ENCODE peak calls at places on chromosomes 16 and 17, in nine cellular contexts. U, Z, I, F, Y, N, J, B and S are unnamed samples.

GRCh38 chr17:55163408-55163807 is 101.4 kb upstream of the HLF start:
- DNase-seq in J (no peak), I (no peak), Z (no peak), N (no peak), Y (no peak), B (no peak), U (no peak), F (no peak), S (no peak)

GRCh38 chr16:3907586-3907985 is 27.1 kb upstream of the CREBBP start:
- DNase-seq in J (no peak), Z (no peak), N (no peak), F (no peak), Y (no peak), U (no peak), B (no peak), I (no peak), S (no peak)

GRCh38 chr17:80981062-80981902 is 10.4 kb upstream of the CHMP6 start:
- DNase-seq in B (peak; percentile 83), F (no peak), J (no peak), Y (no peak), N (peak; percentile 86), Z (no peak), U (peak; percentile 71), I (peak; percentile 63), S (peak; percentile 86)

GRCh38 chr16:68267612-68268405 is 3.5 kb downstream of the SLC7A6 start:
- DNase-seq in I (no peak), U (no peak), F (no peak), J (no peak), Y (no peak), B (peak; percentile 54), N (no peak), Z (no peak), S (no peak)

GRCh38 chr16:89422527-89422904 is 67.8 kb downstream of the ANKRD11 start:
- DNase-seq in Y (peak; percentile 74), B (no peak), Z (no peak), U (no peak), J (no peak), I (peak; percentile 70), F (no peak), N (no peak), S (peak; percentile 83)

GRCh38 chr17:63309021-63309420 is 137.1 kb downstream of the CYB561 start:
- DNase-seq in F (no peak), Z (no peak), N (no peak), U (no peak), Y (peak; percentile 36), I (no peak), J (no peak), B (no peak), S (no peak)

GRCh38 chr17:5500247-5500803 is 14.0 kb downstream of the MIS12 start:
- DNase-seq in U (no peak), Z (no peak), Y (no peak), F (no peak), B (no peak), J (no peak), I (no peak), N (no peak), S (peak; percentile 56)

GRCh38 chr16:53518550-53519416 is 15.8 kb upstream of the AKTIP start:
- DNase-seq in J (no peak), U (no peak), B (no peak), F (no peak), I (no peak), Y (peak; percentile 37), Z (peak; percentile 58), N (no peak), S (peak; percentile 80)

GRCh38 chr17:52025231-52025630 is 133.3 kb downstream of the CA10 start:
- DNase-seq in N (no peak), I (no peak), J (no peak), Y (peak; percentile 70), Z (no peak), B (no peak), U (no peak), F (no peak), S (no peak)

GRCh38 chr16:81261049-81261648 is 22.7 kb downstream of the BCO1 start:
- DNase-seq in Z (no peak), F (no peak), N (no peak), U (no peak), Y (no peak), I (no peak), B (no peak), J (peak; percentile 52), S (peak; percentile 55)

GRCh38 chr16:85437161-85438052 is 175.7 kb upstream of the GSE1 start:
- DNase-seq in I (no peak), F (no peak), Z (no peak), B (peak; percentile 39), N (no peak), J (no peak), U (peak; percentile 41), Y (no peak), S (no peak)
- TF ChIP-seq CTCF in I (no peak), F (no peak), Z (no peak), B (no peak), N (no peak), J (no peak), U (no peak), Y (no peak), S (no peak)

GRCh38 chr16:23015580-23015979 is 133.7 kb downstream of the USP31 start:
- DNase-seq in Z (no peak), J (no peak), U (no peak), Y (no peak), I (no peak), F (no peak), B (no peak), N (no peak), S (no peak)

GRCh38 chr16:23009075-23009474 is 140.2 kb downstream of the USP31 start:
- DNase-seq in Y (no peak), J (no peak), Z (no peak), F (no peak), U (no peak), I (no peak), N (no peak), B (no peak), S (no peak)

GRCh38 chr16:23016372-23016771 is 132.9 kb downstream of the USP31 start:
- DNase-seq in N (no peak), U (no peak), J (no peak), Z (no peak), B (no peak), Y (no peak), I (no peak), F (no peak), S (no peak)

GRCh38 chr16:23014592-23014991 is 134.7 kb downstream of the USP31 start:
- DNase-seq in Y (no peak), Z (no peak), J (no peak), F (no peak), B (no peak), U (no peak), N (no peak), I (no peak), S (no peak)

DNA sequence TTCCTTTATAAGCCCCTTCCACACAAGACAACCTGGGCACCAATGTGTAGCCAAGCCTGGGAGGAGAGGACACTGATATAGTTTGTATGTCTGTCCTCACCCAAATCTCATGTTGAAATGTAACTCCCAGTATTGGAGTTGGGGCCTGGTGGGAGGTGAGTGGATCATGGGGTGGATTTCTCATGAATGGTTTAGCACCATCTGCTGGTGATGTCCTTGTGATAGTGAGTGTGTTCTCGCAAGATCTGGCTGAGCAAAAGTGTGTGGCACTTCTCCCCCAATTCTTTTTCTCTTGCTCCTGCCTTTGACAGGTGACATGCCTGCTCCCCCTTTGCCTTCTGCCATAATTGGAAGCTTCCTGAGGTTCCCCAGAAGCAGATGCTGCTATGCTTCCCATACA is 135.8 kb downstream of the USP31 start:
- DNase-seq in I (no peak), J (no peak), U (no peak), Y (no peak), F (no peak), N (no peak), B (peak; percentile 6), Z (no peak), S (no peak)
- TF ChIP-seq CTCF in I (no peak), J (peak; percentile 23), U (peak; percentile 32), Y (no peak), F (no peak), N (no peak), B (peak; percentile 17), Z (no peak), S (no peak)

GRCh38 chr16:57600048-57600835 is 28.2 kb upstream of the ADGRG1 start:
- DNase-seq in F (peak; percentile 82), U (peak; percentile 54), I (peak; percentile 72), N (peak; percentile 75), J (peak; percentile 81), Y (no peak), Z (peak; percentile 57), B (peak; percentile 85), S (peak; percentile 62)
- TF ChIP-seq CTCF in F (peak; percentile 72), U (peak; percentile 80), I (peak; percentile 52), N (peak; percentile 76), J (peak; percentile 82), Y (peak; percentile 35), Z (peak; percentile 64), B (peak; percentile 82), S (peak; percentile 70)

GRCh38 chr17:10635290-10635689 is 21.8 kb downstream of the MYH3 start:
- DNase-seq in Y (no peak), J (no peak), I (no peak), N (no peak), Z (no peak), B (no peak), F (no peak), U (no peak), S (no peak)
- TF ChIP-seq CTCF in Y (no peak), J (no peak), I (no peak), N (no peak), Z (no peak), B (peak; percentile 41), F (no peak), U (no peak), S (no peak)

GRCh38 chr16:30430428-30430970 is 669 bp upstream of the DCTPP1 start:
- DNase-seq in Z (no peak), Y (no peak), B (no peak), I (peak; percentile 63), J (peak; percentile 13), U (no peak), F (no peak), N (peak; percentile 32), S (no peak)
- TF ChIP-seq CTCF in Z (no peak), Y (no peak), B (peak; percentile 10), I (no peak), J (no peak), U (peak; percentile 43), F (peak; percentile 25), N (no peak), S (no peak)